ENCODE peak calls at places on chromosomes 7 and 10, in five cellular contexts. One of them, this sample, is unnamed.

GRCh38 chr10:74373059-74373458 is 222.0 kb downstream of the ADK start:
- DNase-seq in GM12891: no peak
- DNase-seq in GM12878: no peak
- DNase-seq in H1: no peak
- DNase-seq in stomach: no peak
- DNase-seq in this sample: no peak

GRCh38 chr10:6145414-6145978 is 56.7 kb downstream of the RBM17 start:
- DNase-seq in GM12891: no peak
- DNase-seq in GM12878: no peak
- DNase-seq in H1: no peak
- DNase-seq in stomach: no peak
- DNase-seq in this sample: no peak

GRCh38 chr10:49116509-49117365 is 1.4 kb upstream of the VSTM4 start:
- DNase-seq in GM12891: no peak
- DNase-seq in GM12878: no peak
- DNase-seq in H1: no peak
- DNase-seq in stomach: no peak
- DNase-seq in this sample: no peak

GRCh38 chr7:135537453-135537852 is 20.3 kb upstream of the NUP205 start:
- DNase-seq in GM12891: no peak
- DNase-seq in GM12878: no peak
- DNase-seq in H1: no peak
- DNase-seq in stomach: no peak
- DNase-seq in this sample: no peak

GRCh38 chr10:99711129-99711719 is 20.7 kb downstream of the COX15 start:
- DNase-seq in GM12891: no peak
- DNase-seq in GM12878: peak; percentile 15
- DNase-seq in H1: no peak
- DNase-seq in stomach: peak; percentile 29
- DNase-seq in this sample: peak; percentile 51

GRCh38 chr7:97269741-97270140 is 152.2 kb downstream of the SDHAF3 start:
- DNase-seq in GM12891: no peak
- DNase-seq in GM12878: no peak
- DNase-seq in H1: no peak
- DNase-seq in stomach: no peak
- DNase-seq in this sample: no peak

GRCh38 chr10:21516270-21517131 is 9.0 kb downstream of the SKIDA1 start:
- DNase-seq in GM12891: no peak
- DNase-seq in GM12878: no peak
- DNase-seq in H1: no peak
- DNase-seq in stomach: peak; percentile 71
- DNase-seq in this sample: peak; percentile 57

GRCh38 chr10:61860964-61861758 is 40.3 kb upstream of the ARID5B start:
- DNase-seq in GM12891: no peak
- DNase-seq in GM12878: no peak
- DNase-seq in H1: no peak
- DNase-seq in stomach: no peak
- DNase-seq in this sample: no peak

GRCh38 chr10:13788701-13789447 is 202.1 kb downstream of the PRPF18 start:
- DNase-seq in GM12891: no peak
- DNase-seq in GM12878: no peak
- DNase-seq in H1: no peak
- DNase-seq in stomach: peak; percentile 29
- DNase-seq in this sample: no peak

GRCh38 chr7:150378115-150378852 is 846 bp upstream of the ZNF775 start:
- DNase-seq in GM12891: no peak
- DNase-seq in GM12878: no peak
- DNase-seq in H1: peak; percentile 88
- DNase-seq in stomach: peak; percentile 66
- DNase-seq in this sample: peak; percentile 59

GRCh38 chr10:114855776-114856543 is 34.4 kb downstream of the FHIP2A start:
- DNase-seq in GM12891: no peak
- DNase-seq in GM12878: no peak
- DNase-seq in H1: no peak
- DNase-seq in stomach: no peak
- DNase-seq in this sample: no peak

GRCh38 chr10:7272008-7272407 is 138.8 kb downstream of the SFMBT2 start:
- DNase-seq in GM12891: no peak
- DNase-seq in GM12878: no peak
- DNase-seq in H1: no peak
- DNase-seq in stomach: no peak
- DNase-seq in this sample: no peak

GRCh38 chr10:20714518-20714917 is 182.6 kb downstream of the NEBL start:
- DNase-seq in GM12891: no peak
- DNase-seq in GM12878: no peak
- DNase-seq in H1: no peak
- DNase-seq in stomach: no peak
- DNase-seq in this sample: no peak

GRCh38 chr10:6102128-6102527 is 13.3 kb downstream of the RBM17 start:
- DNase-seq in GM12891: no peak
- DNase-seq in GM12878: no peak
- DNase-seq in H1: no peak
- DNase-seq in stomach: no peak
- DNase-seq in this sample: no peak

GRCh38 chr7:149769915-149770314 is 3.5 kb downstream of the ZNF467 start:
- DNase-seq in GM12891: no peak
- DNase-seq in GM12878: no peak
- DNase-seq in H1: no peak
- DNase-seq in stomach: no peak
- DNase-seq in this sample: no peak

DNA sequence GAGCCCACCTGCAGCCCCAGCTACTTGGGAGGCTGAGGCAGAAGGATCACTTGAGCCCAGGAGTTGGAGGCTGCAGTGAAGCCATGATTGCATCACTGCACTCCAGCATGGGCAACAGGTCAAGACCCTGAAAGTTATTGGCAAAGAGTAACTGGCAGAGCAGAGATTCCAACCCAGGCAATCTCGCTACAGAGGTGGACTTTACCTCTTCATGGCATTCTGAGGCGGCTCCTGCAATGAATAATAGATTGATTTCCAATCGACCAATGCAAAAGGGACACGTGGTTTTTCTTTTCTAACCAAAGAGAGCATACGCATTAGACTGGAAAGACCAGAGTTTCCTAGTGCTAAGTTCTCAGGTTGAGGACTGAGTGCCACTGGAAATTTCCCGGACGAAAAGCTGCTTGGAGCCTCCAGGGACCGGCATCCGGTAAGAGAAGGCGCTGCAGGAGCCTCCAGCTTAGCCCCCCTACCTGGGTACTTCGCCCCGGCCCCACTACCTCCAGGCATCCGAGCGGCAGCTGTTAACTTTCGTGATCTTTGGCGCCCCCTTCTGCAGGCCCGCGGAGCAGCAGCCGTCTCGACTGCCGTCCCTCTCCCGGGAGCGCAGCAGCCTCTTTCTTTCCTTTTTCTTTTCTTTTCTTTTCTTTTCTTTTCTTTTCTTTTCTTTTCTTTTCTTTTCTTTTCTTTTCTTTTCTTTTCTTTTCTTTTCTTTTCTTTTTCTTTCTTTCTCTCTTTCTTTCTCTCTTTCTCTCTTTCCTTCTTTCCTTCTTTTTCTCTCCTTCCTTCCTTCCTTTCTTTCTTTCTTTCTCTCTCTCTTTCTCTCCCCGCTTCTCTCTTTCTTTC is 4.1 kb downstream of the MBLAC1 start:
- DNase-seq in GM12891: no peak
- DNase-seq in GM12878: no peak
- DNase-seq in H1: no peak
- DNase-seq in stomach: peak; percentile 88
- DNase-seq in this sample: peak; percentile 66
- TF ChIP-seq POLR2A in GM12891: no peak
- TF ChIP-seq POLR2A in GM12878: no peak
- TF ChIP-seq POLR2A in H1: no peak
- TF ChIP-seq POLR2A in stomach: no peak
- TF ChIP-seq POLR2A in this sample: no peak

DNA sequence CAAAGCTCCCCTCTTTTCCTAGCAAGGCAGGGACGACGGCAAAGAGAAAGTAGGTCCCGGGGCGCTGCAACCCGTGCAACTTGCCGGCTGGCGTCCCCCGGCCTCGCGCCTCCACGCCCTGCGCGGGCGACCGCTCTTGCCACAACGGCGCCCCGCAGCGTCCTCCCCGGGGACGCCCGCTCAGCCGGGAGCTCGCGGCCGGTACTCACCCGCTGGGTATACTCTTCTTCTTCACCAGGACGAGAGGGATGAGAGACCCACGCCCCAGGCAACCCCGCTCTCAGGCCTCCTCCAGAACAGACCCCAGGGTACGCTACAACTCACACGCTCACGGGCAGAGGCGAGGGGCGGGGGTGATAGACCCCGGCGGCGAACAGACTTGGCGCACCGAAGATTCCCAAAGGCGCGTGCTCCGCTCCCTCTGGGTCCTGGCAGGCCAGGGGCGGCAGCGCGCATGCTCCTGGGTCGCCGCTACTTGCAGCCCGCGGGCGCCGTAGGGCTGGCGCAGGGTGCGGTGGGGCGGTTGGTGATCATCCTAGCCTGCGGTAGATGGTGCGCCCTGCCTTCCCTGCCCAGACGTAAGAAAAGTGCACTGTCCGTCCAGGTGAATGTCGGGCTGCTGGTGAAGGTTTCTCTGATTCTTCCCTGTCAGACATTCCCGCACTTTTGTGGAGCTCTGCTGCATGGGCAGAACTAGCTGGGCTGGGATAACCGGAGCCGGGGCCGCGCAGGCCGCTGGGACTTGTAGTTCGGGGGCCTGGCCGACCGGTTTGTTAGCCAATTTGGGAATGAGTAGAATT is at the start of gene CC2D2B:
- DNase-seq in GM12891: peak; percentile 66
- DNase-seq in GM12878: peak; percentile 27
- DNase-seq in H1: peak; percentile 69
- DNase-seq in stomach: peak; percentile 84
- DNase-seq in this sample: peak; percentile 81
- TF ChIP-seq POLR2AphosphoS5 in GM12891: no peak
- TF ChIP-seq POLR2AphosphoS5 in GM12878: no peak
- TF ChIP-seq POLR2AphosphoS5 in H1: peak; percentile 11
- TF ChIP-seq POLR2AphosphoS5 in stomach: peak; percentile 5
- TF ChIP-seq POLR2AphosphoS5 in this sample: peak; percentile 68

GRCh38 chr7:43758029-43758860 is at the start of gene BLVRA:
- DNase-seq in GM12891: peak; percentile 67
- DNase-seq in GM12878: no peak
- DNase-seq in H1: no peak
- DNase-seq in stomach: peak; percentile 68
- DNase-seq in this sample: peak; percentile 65
- TF ChIP-seq POLR2A in GM12891: no peak
- TF ChIP-seq POLR2A in GM12878: peak; percentile 70
- TF ChIP-seq POLR2A in H1: no peak
- TF ChIP-seq POLR2A in stomach: no peak
- TF ChIP-seq POLR2A in this sample: peak; percentile 50

GRCh38 chr7:139679731-139680594 is 97.8 kb downstream of the HIPK2 start:
- DNase-seq in GM12891: no peak
- DNase-seq in GM12878: no peak
- DNase-seq in H1: no peak
- DNase-seq in stomach: peak; percentile 61
- DNase-seq in this sample: peak; percentile 62
- TF ChIP-seq POLR2AphosphoS5 in GM12891: no peak
- TF ChIP-seq POLR2AphosphoS5 in GM12878: no peak
- TF ChIP-seq POLR2AphosphoS5 in H1: no peak
- TF ChIP-seq POLR2AphosphoS5 in stomach: no peak
- TF ChIP-seq POLR2AphosphoS5 in this sample: peak; percentile 69

DNA sequence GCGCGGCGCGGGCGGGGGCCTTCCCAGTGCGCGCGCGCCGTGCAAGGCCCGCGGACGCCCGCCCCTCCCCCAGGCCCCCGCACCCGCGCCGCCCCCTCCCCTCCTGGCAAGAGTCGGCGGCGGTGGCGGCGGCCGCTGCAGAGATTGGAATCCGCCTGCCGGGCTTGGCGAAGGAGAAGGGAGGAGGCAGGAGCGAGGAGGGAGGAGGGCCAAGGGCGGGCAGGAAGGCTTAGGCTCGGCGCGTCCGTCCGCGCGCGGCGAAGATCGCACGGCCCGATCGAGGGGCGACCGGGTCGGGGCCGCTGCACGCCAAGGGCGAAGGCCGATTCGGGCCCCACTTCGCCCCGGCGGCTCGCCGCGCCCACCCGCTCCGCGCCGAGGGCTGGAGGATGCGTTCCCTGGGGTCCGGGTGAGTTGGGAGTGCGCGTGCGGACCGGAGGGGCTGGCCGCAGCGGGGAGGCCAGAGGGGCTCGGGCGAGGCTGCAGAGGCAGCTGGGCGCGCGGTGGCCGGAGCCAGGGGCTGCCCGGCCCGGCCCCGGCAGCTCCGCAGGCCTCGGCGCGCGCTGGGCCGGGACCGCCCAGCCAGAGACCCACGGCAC is at the start of gene BMPR1A:
- DNase-seq in GM12891: no peak
- DNase-seq in GM12878: no peak
- DNase-seq in H1: no peak
- DNase-seq in stomach: peak; percentile 91
- DNase-seq in this sample: peak; percentile 89
- TF ChIP-seq POLR2A in GM12891: no peak
- TF ChIP-seq POLR2A in GM12878: peak; percentile 17
- TF ChIP-seq POLR2A in H1: peak; percentile 56
- TF ChIP-seq POLR2A in stomach: no peak
- TF ChIP-seq POLR2A in this sample: peak; percentile 37

GRCh38 chr7:130875265-130875741 is 141.3 kb upstream of the KLF14 start:
- DNase-seq in GM12891: peak; percentile 40
- DNase-seq in GM12878: no peak
- DNase-seq in H1: peak; percentile 54
- DNase-seq in stomach: peak; percentile 71
- DNase-seq in this sample: no peak
- TF ChIP-seq POLR2AphosphoS5 in GM12891: no peak
- TF ChIP-seq POLR2AphosphoS5 in GM12878: no peak
- TF ChIP-seq POLR2AphosphoS5 in H1: no peak
- TF ChIP-seq POLR2AphosphoS5 in stomach: no peak
- TF ChIP-seq POLR2AphosphoS5 in this sample: no peak

DNA sequence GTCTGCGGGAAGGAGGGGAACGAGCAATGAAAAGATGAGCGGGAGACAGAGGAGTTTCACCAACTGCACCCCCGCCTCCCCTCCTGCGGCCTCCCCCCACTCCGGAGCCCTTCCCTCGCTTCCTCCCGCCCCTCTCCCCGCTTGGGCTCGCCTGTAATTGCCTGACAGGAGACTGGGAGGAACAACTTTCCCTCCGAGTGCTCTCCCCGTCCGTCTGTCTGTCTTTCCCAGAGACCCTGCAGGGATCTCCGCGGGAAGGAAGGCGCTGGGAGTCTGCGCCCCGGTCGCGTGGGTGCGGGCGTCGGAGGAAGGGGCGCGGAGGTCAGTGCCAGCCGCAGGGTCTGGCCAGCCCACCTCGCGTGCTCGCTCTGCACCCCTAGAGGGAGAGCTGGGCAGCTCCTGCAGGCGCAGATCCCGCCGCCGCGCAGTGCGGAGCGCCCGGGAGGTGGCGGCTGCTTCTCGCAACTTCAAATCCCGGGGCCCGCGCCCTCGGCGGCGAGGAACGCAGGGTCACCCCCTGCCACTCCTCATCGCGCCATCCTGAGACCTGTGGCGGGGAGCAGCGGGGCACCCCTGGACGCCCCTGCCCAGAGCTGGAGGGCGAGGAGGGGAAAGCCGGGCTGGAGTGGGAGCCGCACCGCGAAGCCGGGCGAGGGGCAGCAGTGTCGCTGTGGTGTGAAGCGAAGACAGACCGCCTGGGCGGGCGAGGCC is 527 bp upstream of the NRP1 start:
- DNase-seq in GM12891: peak; percentile 25
- DNase-seq in GM12878: no peak
- DNase-seq in H1: no peak
- DNase-seq in stomach: peak; percentile 57
- DNase-seq in this sample: peak; percentile 70
- TF ChIP-seq POLR2A in GM12891: no peak
- TF ChIP-seq POLR2A in GM12878: no peak
- TF ChIP-seq POLR2A in H1: no peak
- TF ChIP-seq POLR2A in stomach: no peak
- TF ChIP-seq POLR2A in this sample: no peak